ENCODE peak calls at places on chromosomes 13 and 19, in eight cellular contexts. One of them, this sample, is unnamed.

GRCh38 chr13:50267917-50268316 is 252.7 kb downstream of the KCNRG start:
- DNase-seq in MV-4-11: no peak
- DNase-seq in stimulated activated CD8-positive, alpha-beta memory T cell treated with anti-CD3 and anti-CD28 coated beads, Interleukin-7, amount 100 ng/mL, for 48 hours: no peak
- DNase-seq in fibroblast of mammary gland: no peak
- DNase-seq in astrocyte of the cerebellum: no peak
- DNase-seq in stimulated activated CD4-positive, alpha-beta T cell treated with anti-CD3 and anti-CD28 coated beads, Interleukin-1b, Interleukin-23, amount 100 ng/mL, for 4 hours: no peak
- DNase-seq in neuronal stem cell: no peak
- DNase-seq in A172: no peak
- DNase-seq in this sample: no peak

GRCh38 chr19:13318190-13318589 is 168.0 kb downstream of the IER2 start:
- DNase-seq in MV-4-11: no peak
- DNase-seq in stimulated activated CD4-positive, alpha-beta T cell treated with anti-CD3 and anti-CD28 coated beads, Interleukin-1b, Interleukin-23, amount 100 ng/mL, for 4 hours: no peak
- DNase-seq in A172: no peak
- DNase-seq in stimulated activated CD8-positive, alpha-beta memory T cell treated with anti-CD3 and anti-CD28 coated beads, Interleukin-7, amount 100 ng/mL, for 48 hours: no peak
- DNase-seq in neuronal stem cell: no peak
- DNase-seq in fibroblast of mammary gland: no peak
- DNase-seq in astrocyte of the cerebellum: no peak
- DNase-seq in this sample: no peak

GRCh38 chr13:114115191-114115671 is 17.2 kb downstream of the RASA3 start:
- DNase-seq in MV-4-11: peak
- DNase-seq in fibroblast of mammary gland: peak
- DNase-seq in stimulated activated CD8-positive, alpha-beta memory T cell treated with anti-CD3 and anti-CD28 coated beads, Interleukin-7, amount 100 ng/mL, for 48 hours: no peak
- DNase-seq in A172: peak
- DNase-seq in astrocyte of the cerebellum: no peak
- DNase-seq in stimulated activated CD4-positive, alpha-beta T cell treated with anti-CD3 and anti-CD28 coated beads, Interleukin-1b, Interleukin-23, amount 100 ng/mL, for 4 hours: no peak
- DNase-seq in neuronal stem cell: no peak
- DNase-seq in this sample: peak

GRCh38 chr13:105363747-105364177 is 1171.7 kb downstream of the EFNB2 start:
- DNase-seq in A172: no peak
- DNase-seq in astrocyte of the cerebellum: no peak
- DNase-seq in fibroblast of mammary gland: no peak
- DNase-seq in neuronal stem cell: no peak
- DNase-seq in MV-4-11: peak
- DNase-seq in stimulated activated CD4-positive, alpha-beta T cell treated with anti-CD3 and anti-CD28 coated beads, Interleukin-1b, Interleukin-23, amount 100 ng/mL, for 4 hours: no peak
- DNase-seq in stimulated activated CD8-positive, alpha-beta memory T cell treated with anti-CD3 and anti-CD28 coated beads, Interleukin-7, amount 100 ng/mL, for 48 hours: no peak
- DNase-seq in this sample: peak

GRCh38 chr19:31145909-31146453 is 203.3 kb downstream of the TSHZ3 start:
- DNase-seq in MV-4-11: no peak
- DNase-seq in fibroblast of mammary gland: peak
- DNase-seq in stimulated activated CD8-positive, alpha-beta memory T cell treated with anti-CD3 and anti-CD28 coated beads, Interleukin-7, amount 100 ng/mL, for 48 hours: no peak
- DNase-seq in neuronal stem cell: no peak
- DNase-seq in A172: no peak
- DNase-seq in astrocyte of the cerebellum: no peak
- DNase-seq in stimulated activated CD4-positive, alpha-beta T cell treated with anti-CD3 and anti-CD28 coated beads, Interleukin-1b, Interleukin-23, amount 100 ng/mL, for 4 hours: no peak
- DNase-seq in this sample: no peak

GRCh38 chr19:49425922-49426592 is 869 bp downstream of the GFY start:
- DNase-seq in neuronal stem cell: no peak
- DNase-seq in astrocyte of the cerebellum: no peak
- DNase-seq in A172: no peak
- DNase-seq in stimulated activated CD4-positive, alpha-beta T cell treated with anti-CD3 and anti-CD28 coated beads, Interleukin-1b, Interleukin-23, amount 100 ng/mL, for 4 hours: no peak
- DNase-seq in fibroblast of mammary gland: peak
- DNase-seq in stimulated activated CD8-positive, alpha-beta memory T cell treated with anti-CD3 and anti-CD28 coated beads, Interleukin-7, amount 100 ng/mL, for 48 hours: no peak
- DNase-seq in MV-4-11: no peak
- DNase-seq in this sample: no peak

GRCh38 chr19:41330476-41330875 is 20.5 kb downstream of the CCDC97 start:
- DNase-seq in neuronal stem cell: no peak
- DNase-seq in stimulated activated CD8-positive, alpha-beta memory T cell treated with anti-CD3 and anti-CD28 coated beads, Interleukin-7, amount 100 ng/mL, for 48 hours: no peak
- DNase-seq in MV-4-11: no peak
- DNase-seq in A172: no peak
- DNase-seq in stimulated activated CD4-positive, alpha-beta T cell treated with anti-CD3 and anti-CD28 coated beads, Interleukin-1b, Interleukin-23, amount 100 ng/mL, for 4 hours: no peak
- DNase-seq in astrocyte of the cerebellum: no peak
- DNase-seq in fibroblast of mammary gland: no peak
- DNase-seq in this sample: no peak

GRCh38 chr19:31353826-31354225 is 4.6 kb upstream of the TSHZ3 start:
- DNase-seq in stimulated activated CD4-positive, alpha-beta T cell treated with anti-CD3 and anti-CD28 coated beads, Interleukin-1b, Interleukin-23, amount 100 ng/mL, for 4 hours: no peak
- DNase-seq in astrocyte of the cerebellum: no peak
- DNase-seq in A172: no peak
- DNase-seq in MV-4-11: no peak
- DNase-seq in fibroblast of mammary gland: no peak
- DNase-seq in stimulated activated CD8-positive, alpha-beta memory T cell treated with anti-CD3 and anti-CD28 coated beads, Interleukin-7, amount 100 ng/mL, for 48 hours: no peak
- DNase-seq in neuronal stem cell: no peak
- DNase-seq in this sample: no peak

GRCh38 chr13:113616991-113617749 is 32.6 kb downstream of the TFDP1 start:
- DNase-seq in stimulated activated CD8-positive, alpha-beta memory T cell treated with anti-CD3 and anti-CD28 coated beads, Interleukin-7, amount 100 ng/mL, for 48 hours: no peak
- DNase-seq in MV-4-11: peak
- DNase-seq in astrocyte of the cerebellum: peak
- DNase-seq in stimulated activated CD4-positive, alpha-beta T cell treated with anti-CD3 and anti-CD28 coated beads, Interleukin-1b, Interleukin-23, amount 100 ng/mL, for 4 hours: no peak
- DNase-seq in fibroblast of mammary gland: no peak
- DNase-seq in A172: no peak
- DNase-seq in neuronal stem cell: peak
- DNase-seq in this sample: peak

This sample was measured in choroid plexus epithelial cell.